ENCODE peak calls at places on chromosome 18, in five cellular contexts. Z is GM12878, V is neural progenitor cell, Y is GM23338, N is GM23248. U is an unnamed sample.
A peak's percentile ranks its signal among the peaks of the same experiment; 100 is the strongest.

GRCh38 chr18:6666286-6666685 is 63.2 kb upstream of the ARHGAP28 start:
- DNase-seq in Y (no peak), V (no peak), Z (no peak), N (no peak), U (no peak)

GRCh38 chr18:3002766-3003165 is 10.2 kb downstream of the LPIN2 start:
- DNase-seq in Z (no peak), V (no peak), Y (no peak), N (no peak), U (peak; percentile 29)

GRCh38 chr18:22691988-22692710 is 241.0 kb upstream of the RBBP8 start:
- DNase-seq in Y (no peak), Z (no peak), V (no peak), N (peak; percentile 95), U (peak; percentile 53)

GRCh38 chr18:46591821-46592391 is 65.1 kb downstream of the LOXHD1 start:
- DNase-seq in Z (no peak), Y (no peak), V (peak; percentile 18), N (no peak), U (no peak)

GRCh38 chr18:47422524-47422923 is 171.1 kb upstream of the SKOR2 start:
- DNase-seq in Y (peak; percentile 51), V (peak; percentile 32), Z (no peak), N (peak; percentile 44), U (peak; percentile 24)

GRCh38 chr18:28158083-28158581 is 18.8 kb downstream of the CDH2 start:
- DNase-seq in V (no peak), Z (no peak), Y (no peak), N (no peak), U (no peak)

GRCh38 chr18:30280861-30281470 is 761.6 kb downstream of the DSC3 start:
- DNase-seq in Z (no peak), Y (peak; percentile 84), V (peak; percentile 75), N (peak; percentile 74), U (peak; percentile 75)

GRCh38 chr18:59479776-59480175 is 120.7 kb upstream of the LMAN1 start:
- DNase-seq in N (no peak), Y (no peak), Z (no peak), V (no peak), U (no peak)

GRCh38 chr18:67672719-67673118 is 156.2 kb upstream of the DSEL start:
- DNase-seq in V (no peak), Y (no peak), N (peak; percentile 62), Z (no peak), U (no peak)

GRCh38 chr18:1914489-1914888 is 656.8 kb downstream of the METTL4 start:
- DNase-seq in Z (no peak), Y (peak; percentile 62), V (no peak), N (no peak), U (no peak)

GRCh38 chr18:63368611-63369010 is 1.6 kb upstream of the KDSR start:
- DNase-seq in N (peak; percentile 51), Z (no peak), V (no peak), Y (no peak), U (no peak)

GRCh38 chr18:44679912-44680270 is 797 bp upstream of the SETBP1 start:
- DNase-seq in N (peak; percentile 81), V (peak; percentile 81), Y (peak; percentile 72), Z (no peak), U (peak; percentile 77)

GRCh38 chr18:7856733-7857132 is 289.6 kb downstream of the PTPRM start:
- DNase-seq in Z (no peak), N (peak; percentile 13), Y (no peak), V (no peak), U (peak; percentile 19)

GRCh38 chr18:49178736-49179135 is 228.0 kb upstream of the SMAD7 start:
- DNase-seq in Z (no peak), Y (peak; percentile 25), V (peak; percentile 28), N (peak; percentile 58), U (peak; percentile 52)

GRCh38 chr18:11994346-11994707 is 13.0 kb downstream of the IMPA2 start:
- DNase-seq in N (peak; percentile 89), Y (no peak), V (no peak), Z (no peak), U (peak; percentile 82)

DNA sequence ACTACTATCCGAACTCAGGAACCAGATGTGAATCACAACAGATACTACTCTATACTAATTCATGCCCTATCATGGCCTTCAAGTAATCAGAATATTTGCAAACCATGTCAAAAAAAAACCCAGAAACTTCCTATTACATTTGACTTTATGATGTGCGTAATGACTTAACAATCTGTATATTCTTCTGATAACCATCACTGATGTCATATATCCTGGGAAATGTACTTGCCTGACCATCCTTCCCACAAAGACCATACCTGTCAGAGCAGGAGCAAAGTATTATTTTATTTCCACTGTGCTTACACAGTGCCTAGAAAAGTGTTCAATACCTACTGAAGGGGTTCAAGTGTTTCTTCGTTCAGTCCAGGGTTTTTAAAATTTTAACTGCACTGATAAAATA is 27.5 kb downstream of the PPP4R1 start:
- DNase-seq in V (no peak), Z (no peak), N (no peak), Y (no peak), U (no peak)
- H3K79me2 ChIP-seq in V (no peaks in the 10 kb centered on the region), Z (no peaks in the 10 kb centered on the region), N (peaks cover 96% of the 10 kb centered on the region), Y (no peaks in the 10 kb centered on the region), U (peaks cover 69% of the 10 kb centered on the region)

GRCh38 chr18:79420033-79420745 is 24.5 kb downstream of the NFATC1 start:
- DNase-seq in V (no peak), Z (no peak), N (no peak), Y (no peak), U (no peak)
- H3K79me2 ChIP-seq in V (no peaks in the 10 kb centered on the region), Z (no peaks in the 10 kb centered on the region), N (no peaks in the 10 kb centered on the region), Y (no peaks in the 10 kb centered on the region), U (no peaks in the 10 kb centered on the region)

DNA sequence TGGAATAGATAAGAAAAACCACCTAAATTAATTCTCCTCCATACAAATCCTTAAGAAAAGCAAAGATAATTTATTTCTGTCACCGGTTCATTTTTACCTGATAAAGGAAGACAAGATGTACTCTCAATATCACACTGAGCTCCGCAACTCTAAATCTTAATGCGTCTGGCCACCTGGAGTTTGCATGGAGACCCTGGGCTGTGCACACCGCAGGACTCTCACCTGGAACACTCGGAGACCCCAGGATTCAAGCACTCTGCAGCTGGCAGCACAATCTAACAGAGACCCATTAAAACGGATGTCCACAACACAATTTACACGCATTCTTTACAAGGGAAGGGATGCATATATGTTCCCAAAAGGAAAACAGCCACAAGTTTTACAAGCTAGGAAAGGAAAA is 72.2 kb downstream of the ZNF516 start:
- DNase-seq in Z (no peak), Y (no peak), N (no peak), V (no peak), U (no peak)
- H3K79me2 ChIP-seq in Z (peaks cover 14% of the 10 kb centered on the region), Y (peaks cover 4% of the 10 kb centered on the region), N (peaks cover 97% of the 10 kb centered on the region), V (peaks cover 92% of the 10 kb centered on the region), U (peaks cover 90% of the 10 kb centered on the region)

DNA sequence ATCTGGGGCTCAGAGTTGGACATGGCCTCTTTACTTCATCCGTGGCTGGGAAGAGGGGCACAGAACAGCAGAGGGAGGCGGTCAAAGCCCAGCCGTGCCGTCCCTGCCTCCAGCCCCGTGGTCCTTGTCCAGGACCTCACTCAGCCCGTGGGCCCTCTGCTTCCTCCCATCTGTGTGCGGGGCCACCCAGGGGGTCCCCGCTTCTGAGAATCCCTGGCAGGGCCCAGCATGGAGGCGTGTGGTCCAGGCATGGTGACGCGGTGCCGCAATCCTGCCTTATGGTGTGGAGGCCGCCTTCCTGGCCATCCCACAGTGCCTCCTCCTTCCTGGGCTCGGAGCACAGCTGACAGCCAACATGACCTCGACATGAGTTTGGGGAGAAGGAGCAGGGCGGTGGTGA is 232.6 kb downstream of the FAM210A start:
- DNase-seq in V (no peak), Z (no peak), Y (no peak), N (no peak), U (no peak)
- H3K79me2 ChIP-seq in V (no peaks in the 10 kb centered on the region), Z (no peaks in the 10 kb centered on the region), Y (no peaks in the 10 kb centered on the region), N (no peaks in the 10 kb centered on the region), U (no peaks in the 10 kb centered on the region)

DNA sequence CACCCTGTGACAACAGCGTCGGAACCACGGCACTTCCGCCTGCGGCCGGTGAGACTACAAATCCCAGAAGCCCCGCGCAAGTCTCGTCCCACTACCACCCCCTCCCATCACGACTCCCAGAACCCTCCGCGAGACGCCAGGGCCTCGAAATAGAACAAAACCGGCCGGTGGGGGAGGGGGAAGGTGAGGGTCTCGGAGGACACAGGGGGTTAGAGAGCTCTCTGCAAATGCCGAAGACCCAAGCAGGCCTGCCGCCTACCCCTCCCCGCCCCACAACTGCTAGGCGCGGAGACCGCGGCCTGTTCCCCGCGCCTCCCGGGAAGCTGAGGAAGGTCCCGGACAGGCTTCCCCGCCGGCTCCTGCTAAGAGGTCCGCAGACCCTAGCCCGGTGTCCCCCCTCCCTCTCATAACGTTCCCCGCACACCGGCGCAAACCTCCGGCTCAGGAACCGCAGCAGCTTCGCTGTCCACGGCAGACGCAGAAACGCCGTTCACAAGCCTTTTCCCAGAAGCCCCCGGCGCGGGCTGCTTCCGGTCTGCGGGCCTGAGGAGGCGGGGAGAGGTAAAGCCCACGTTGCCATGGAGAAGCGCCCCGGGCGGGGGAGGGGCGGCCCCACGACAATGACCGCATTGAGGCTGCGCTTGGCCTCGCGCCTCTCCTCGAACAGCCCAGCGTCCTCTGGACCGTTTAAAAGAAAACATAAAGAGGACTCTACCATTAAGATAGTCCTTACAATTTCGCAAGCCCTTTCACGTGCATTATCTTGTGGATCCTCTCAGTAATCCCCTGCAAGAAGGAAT is at the start of gene ZNF24:
- DNase-seq in V (peak; percentile 95), N (peak; percentile 98), Z (peak; percentile 61), Y (peak; percentile 98), U (peak; percentile 98)
- H3K79me2 ChIP-seq in V (peaks cover 51% of the 10 kb centered on the region), N (peaks cover 56% of the 10 kb centered on the region), Z (peaks cover 37% of the 10 kb centered on the region), Y (peaks cover 49% of the 10 kb centered on the region), U (peaks cover 49% of the 10 kb centered on the region)

DNA sequence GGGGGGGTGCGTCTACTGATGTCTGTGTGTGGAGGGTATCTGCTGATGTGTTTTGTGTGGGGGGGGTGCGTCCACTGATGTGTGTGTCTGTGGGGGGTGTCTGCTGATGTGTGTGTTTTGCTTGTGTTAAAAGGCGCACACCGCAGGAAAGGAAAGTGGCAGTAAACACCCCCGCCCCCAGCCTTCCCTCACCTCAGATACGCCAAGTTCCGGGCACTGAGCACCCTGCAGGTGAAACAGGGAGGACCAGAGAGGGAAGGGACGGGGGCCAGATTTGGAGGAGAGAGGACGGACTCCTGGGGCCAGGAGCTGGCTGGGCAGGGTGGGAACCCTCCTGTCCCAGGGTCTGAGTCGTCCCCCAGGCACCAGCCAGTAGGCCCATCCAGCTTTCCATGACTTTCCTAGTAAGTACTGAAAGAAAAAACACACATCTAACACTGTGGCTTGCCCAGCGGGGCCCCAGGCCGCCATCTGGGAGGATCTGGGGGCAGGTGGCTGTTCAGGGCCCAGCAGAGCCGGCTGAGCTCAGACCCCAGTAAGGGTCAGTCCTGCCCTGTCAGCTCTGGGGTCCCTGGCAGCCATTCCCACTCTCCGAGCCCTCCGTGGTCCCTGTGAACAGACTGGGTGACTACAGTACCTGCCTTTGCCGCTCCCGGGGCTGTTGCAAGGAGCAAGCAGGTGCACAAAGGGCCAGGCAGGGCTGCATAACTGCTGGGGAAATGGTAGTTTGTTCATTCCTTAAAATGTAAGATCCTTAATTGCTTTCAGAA is 126.9 kb downstream of the NFATC1 start:
- DNase-seq in N (no peak), Z (no peak), V (no peak), Y (no peak), U (no peak)
- H3K79me2 ChIP-seq in N (no peaks in the 10 kb centered on the region), Z (no peaks in the 10 kb centered on the region), V (no peaks in the 10 kb centered on the region), Y (no peaks in the 10 kb centered on the region), U (no peaks in the 10 kb centered on the region)

DNA sequence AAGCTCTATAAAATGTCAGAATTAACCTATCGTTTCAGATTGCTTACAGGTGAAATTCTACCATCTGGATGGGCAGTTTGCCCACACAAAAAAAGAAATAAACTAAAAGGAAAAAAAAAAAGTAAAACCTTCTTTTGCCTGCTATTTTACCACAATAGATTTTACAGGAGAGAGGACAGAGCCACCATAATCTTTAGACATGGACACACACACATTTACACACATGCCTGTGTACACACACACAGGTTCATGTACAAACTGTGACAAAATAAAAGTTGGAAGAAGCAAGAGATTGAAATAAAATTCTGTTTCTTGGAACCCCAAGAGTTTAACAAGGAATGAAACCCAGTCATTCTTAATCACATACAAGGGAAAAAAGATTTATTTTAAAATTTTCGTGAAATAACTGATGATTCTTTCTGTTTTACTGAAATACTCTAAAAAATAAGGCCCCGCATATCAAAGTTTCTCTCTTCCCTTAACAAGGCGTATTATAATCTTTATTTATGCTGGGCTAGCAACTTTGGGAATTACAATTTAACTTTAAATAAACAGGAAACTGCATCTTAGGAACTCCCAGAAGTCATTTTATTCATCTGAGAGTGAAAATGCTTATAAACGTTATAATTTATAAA is 166.9 kb downstream of the TCF4 start:
- DNase-seq in Y (no peak), V (no peak), N (peak; percentile 20), Z (no peak), U (no peak)
- H3K79me2 ChIP-seq in Y (peaks cover 89% of the 10 kb centered on the region), V (peaks cover 100% of the 10 kb centered on the region), N (peaks cover 96% of the 10 kb centered on the region), Z (no peaks in the 10 kb centered on the region), U (peaks cover 23% of the 10 kb centered on the region)